ENCODE peak calls at places on chromosomes 11 and 22, in six cellular contexts. Y is fibroblast of lung; X is NCI-H82; T is T-helper 9 cell; K is CD8-positive, alpha-beta T cell; M is NCI-H1092. Z is an unnamed sample.

GRCh38 chr22:38699784-38700183 is 959 bp downstream of the JOSD1 start:
- DNase-seq in M (no peak), Y (peak; percentile 36), T (no peak), X (no peak), K (no peak), Z (no peak)

GRCh38 chr22:31537019-31537535 is 40.7 kb downstream of the SFI1 start:
- DNase-seq in T (no peak), M (no peak), X (peak; percentile 5), K (no peak), Y (no peak), Z (no peak)

GRCh38 chr22:49345896-49346295 is 481.8 kb downstream of the BRD1 start:
- DNase-seq in M (no peak), T (no peak), X (no peak), Y (no peak), K (no peak), Z (no peak)

GRCh38 chr11:86706341-86707131 is 34.1 kb upstream of the ME3 start:
- DNase-seq in M (no peak), T (no peak), Y (no peak), K (no peak), X (no peak), Z (no peak)

GRCh38 chr11:119046489-119046888 is 10.5 kb downstream of the HYOU1 start:
- DNase-seq in K (no peak), Y (no peak), T (no peak), X (no peak), M (no peak), Z (no peak)

GRCh38 chr11:75103380-75104026 is 6.8 kb upstream of the OR2AT4 start:
- DNase-seq in K (no peak), M (no peak), Y (peak; percentile 65), X (no peak), T (no peak), Z (no peak)

GRCh38 chr11:36065436-36065835 is 121.6 kb downstream of the LDLRAD3 start:
- DNase-seq in M (no peak), Y (no peak), T (no peak), K (no peak), X (no peak), Z (no peak)

GRCh38 chr11:2801711-2802388 is 83.7 kb downstream of the CDKN1C start:
- DNase-seq in T (no peak), K (no peak), M (no peak), X (no peak), Y (no peak), Z (no peak)

Z was measured in HEK293T.